ENCODE peak calls at places on chromosomes 1 and 21, in eight cellular contexts. B is endothelial cell of umbilical vein, O is A549, N is HCT116, P is K562, S is HepG2, H is H1, Z is SK-N-SH. E is an unnamed sample.
A peak's percentile ranks its signal among the peaks of the same experiment; 100 is the strongest.

GRCh38 chr21:44874497-44875331 is 1.2 kb upstream of the PTTG1IP start:
- DNase-seq in B (peak; percentile 61), O (no peak), N (no peak), P (no peak), S (no peak), H (peak; percentile 73), Z (no peak), E (peak; percentile 50)

GRCh38 chr21:28714795-28715464 is 277.7 kb downstream of the LTN1 start:
- DNase-seq in B (no peak), O (no peak), N (no peak), P (no peak), S (no peak), H (no peak), Z (no peak), E (no peak)

GRCh38 chr1:67942269-67942668 is 108.2 kb downstream of the DIRAS3 start:
- DNase-seq in B (no peak), O (no peak), N (no peak), P (no peak), S (no peak), H (no peak), Z (no peak), E (no peak)

GRCh38 chr1:206059354-206059915 is 6.5 kb downstream of the RHEX start:
- DNase-seq in B (no peak), O (no peak), N (no peak), P (no peak), S (no peak), H (no peak), Z (no peak), E (peak; percentile 62)

GRCh38 chr1:4794020-4794780 is 139.8 kb downstream of the AJAP1 start:
- DNase-seq in B (no peak), O (no peak), N (no peak), P (no peak), S (no peak), H (no peak), Z (peak; percentile 66), E (no peak)

GRCh38 chr1:12327566-12327965 is 97.7 kb downstream of the VPS13D start:
- DNase-seq in B (no peak), O (no peak), N (no peak), P (no peak), S (no peak), H (no peak), Z (no peak), E (no peak)

GRCh38 chr1:99010679-99011078 is 6.0 kb upstream of the PLPPR5 start:
- DNase-seq in B (no peak), O (no peak), N (no peak), P (no peak), S (no peak), H (no peak), Z (no peak), E (no peak)

GRCh38 chr21:37765501-37765900 is 150.8 kb downstream of the KCNJ6 start:
- DNase-seq in B (no peak), O (no peak), N (no peak), P (no peak), S (no peak), H (no peak), Z (no peak), E (no peak)

GRCh38 chr1:10693497-10694273 is 102.8 kb downstream of the CASZ1 start:
- DNase-seq in B (peak; percentile 41), O (peak; percentile 28), N (no peak), P (peak; percentile 62), S (no peak), H (peak; percentile 59), Z (peak; percentile 74), E (peak; percentile 74)

GRCh38 chr1:2632561-2633361 is at the start of gene MMEL1:
- DNase-seq in B (no peak), O (no peak), N (no peak), P (no peak), S (no peak), H (no peak), Z (no peak), E (no peak)

GRCh38 chr1:110875216-110875731 is 2.3 kb downstream of the CD53 start:
- DNase-seq in B (no peak), O (no peak), N (no peak), P (no peak), S (no peak), H (no peak), Z (no peak), E (peak; percentile 79)

GRCh38 chr1:52574594-52574993 is 21.7 kb upstream of the TUT4 start:
- DNase-seq in B (peak; percentile 85), O (peak; percentile 36), N (peak; percentile 76), P (no peak), S (no peak), H (no peak), Z (no peak), E (peak; percentile 46)

GRCh38 chr1:2415801-2416208 is 3.4 kb upstream of the PEX10 start:
- DNase-seq in B (no peak), O (no peak), N (no peak), P (no peak), S (no peak), H (no peak), Z (no peak), E (no peak)

GRCh38 chr1:227654431-227654830 is 80.7 kb downstream of the JMJD4 start:
- DNase-seq in B (peak; percentile 10), O (no peak), N (no peak), P (no peak), S (no peak), H (no peak), Z (no peak), E (peak; percentile 2)

GRCh38 chr1:70075751-70076150 is 129.6 kb downstream of the LRRC40 start:
- DNase-seq in B (no peak), O (no peak), N (no peak), P (no peak), S (no peak), H (no peak), Z (no peak), E (no peak)

GRCh38 chr21:35226302-35226701 is 177.2 kb upstream of the RUNX1 start:
- DNase-seq in B (peak; percentile 13), O (no peak), N (no peak), P (no peak), S (peak; percentile 24), H (no peak), Z (no peak), E (no peak)

GRCh38 chr1:50705699-50706098 is 254.4 kb downstream of the FAF1 start:
- DNase-seq in B (no peak), O (no peak), N (no peak), P (no peak), S (no peak), H (no peak), Z (no peak), E (no peak)

GRCh38 chr1:85894651-85895050 is 186.4 kb upstream of the ZNHIT6 start:
- DNase-seq in B (peak; percentile 56), O (peak; percentile 16), N (peak; percentile 18), P (peak; percentile 5), S (peak; percentile 25), H (peak; percentile 50), Z (peak; percentile 59), E (peak; percentile 35)

GRCh38 chr1:6490181-6491075 is 1.0 kb downstream of the PLEKHG5 start:
- DNase-seq in B (peak; percentile 57), O (peak; percentile 62), N (peak; percentile 59), P (peak; percentile 78), S (peak; percentile 54), H (peak; percentile 90), Z (peak; percentile 89), E (peak; percentile 91)

GRCh38 chr1:19372602-19373001 is 60.5 kb downstream of the SLC66A1 start:
- DNase-seq in B (no peak), O (no peak), N (no peak), P (no peak), S (no peak), H (no peak), Z (no peak), E (no peak)

GRCh38 chr1:4736254-4736653 is 81.8 kb downstream of the AJAP1 start:
- DNase-seq in B (no peak), O (no peak), N (no peak), P (no peak), S (no peak), H (no peak), Z (no peak), E (peak; percentile 87)

DNA sequence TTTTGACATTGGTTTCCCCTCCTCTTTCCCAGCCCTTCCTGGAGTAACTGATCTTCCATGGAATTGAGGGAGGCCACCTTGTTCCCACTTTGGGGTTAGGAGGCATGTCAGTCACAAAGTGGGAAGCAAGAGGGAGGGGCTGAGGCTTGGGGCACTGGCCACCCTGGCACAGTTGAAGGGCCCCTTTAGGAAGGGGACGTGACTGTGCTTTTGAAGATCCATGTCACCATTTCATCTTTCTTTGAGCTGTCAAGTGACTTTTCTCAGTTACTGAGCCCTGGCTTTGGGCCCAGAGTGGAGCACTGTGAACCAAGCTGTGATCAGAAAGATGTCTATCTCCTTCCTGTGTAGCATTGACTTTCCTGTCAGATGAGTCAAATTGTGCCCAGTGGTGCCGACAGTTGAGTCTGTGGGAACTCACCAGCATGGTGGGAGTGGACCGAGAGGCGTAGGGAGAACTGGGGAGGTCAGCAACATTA is 38.5 kb upstream of the TDRD10 start:
- DNase-seq in B (peak; percentile 31), O (no peak), N (no peak), P (no peak), S (no peak), H (no peak), Z (no peak), E (peak; percentile 68)
- H3K4me3 ChIP-seq in B (no peak overlapping the region), O (no peak overlapping the region), N (no peak overlapping the region), P (no peak overlapping the region), S (no peak overlapping the region), H (no peak overlapping the region), Z (no peak overlapping the region), E (no peak overlapping the region)

DNA sequence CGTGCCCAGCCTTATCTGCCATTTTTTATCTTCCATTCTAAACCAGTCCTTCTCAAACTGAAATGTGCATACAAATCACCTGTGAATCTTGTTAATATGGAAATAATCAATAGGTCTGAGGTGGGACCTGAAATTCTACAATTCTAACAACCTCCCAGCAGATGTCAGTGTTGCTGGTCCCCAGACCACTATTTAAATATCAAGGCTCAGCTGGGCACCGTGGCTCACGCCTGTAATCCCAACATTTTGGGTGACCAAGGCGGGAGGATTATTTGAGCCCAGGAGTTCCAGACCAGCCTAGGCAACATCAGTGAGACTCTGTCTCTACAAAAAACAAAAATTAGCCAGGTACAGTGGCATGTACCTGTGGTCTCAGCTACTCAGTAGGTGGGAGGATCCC is 4.1 kb downstream of the UQCRHL start:
- DNase-seq in B (peak; percentile 45), O (no peak), N (peak; percentile 58), P (peak; percentile 52), S (peak; percentile 48), H (peak; percentile 68), Z (peak; percentile 45), E (peak; percentile 46)
- TF ChIP-seq MAX in B (no peak), O (no peak), N (no peak), P (no peak), S (no peak), H (no peak), Z (no peak), E (no peak)

GRCh38 chr1:115838426-115838804 is 2.5 kb downstream of the NHLH2 start:
- DNase-seq in B (no peak), O (no peak), N (no peak), P (no peak), S (no peak), H (peak; percentile 78), Z (peak; percentile 21), E (peak; percentile 26)
- H3K4me3 ChIP-seq in B (no peak overlapping the region), O (no peak overlapping the region), N (no peak overlapping the region), P (no peak overlapping the region), S (no peak overlapping the region), H (peak overlapping the region; percentile 56), Z (no peak overlapping the region), E (no peak overlapping the region)

GRCh38 chr1:17908945-17909344 is 153.8 kb downstream of the ACTL8 start:
- DNase-seq in B (no peak), O (no peak), N (no peak), P (no peak), S (no peak), H (no peak), Z (no peak), E (no peak)
- TF ChIP-seq MAX in B (no peak), O (no peak), N (no peak), P (no peak), S (no peak), H (no peak), Z (no peak), E (no peak)